ENCODE peak calls at places on chromosomes 1 and 21, in eight cellular contexts. Z is CD8-positive, alpha-beta T cell; B is iPS DF 6.9; Y is neural progenitor cell; G is heart left ventricle; I is psoas muscle; P is HL-60; Q is mesenchymal stem cell. D is an unnamed sample. For H3K27me3, the result is how much of the 10 kb centered on the place peaks cover.

GRCh38 chr1:156591432-156592157 is at the start of gene NAXE:
- DNase-seq in B (peak), Z (peak), Y (peak), I (peak), P (peak), G (peak), Q (peak), D (peak)

GRCh38 chr1:58986996-58987767 is 203.3 kb upstream of the JUN start:
- DNase-seq in G (no peak), Y (no peak), Z (no peak), I (no peak), Q (no peak), P (no peak), B (no peak), D (no peak)

GRCh38 chr1:57300186-57300585 is 123.7 kb downstream of the DAB1 start:
- DNase-seq in Y (no peak), I (no peak), Z (no peak), B (no peak), Q (no peak), G (no peak), P (no peak), D (no peak)

GRCh38 chr21:15121655-15122120 is 56.9 kb upstream of the NRIP1 start:
- DNase-seq in Y (no peak), Q (peak), I (peak), P (no peak), G (peak), B (peak), Z (no peak), D (peak)

GRCh38 chr1:54421101-54421504 is 14.9 kb upstream of the SSBP3 start:
- DNase-seq in B (no peak), P (no peak), Q (no peak), G (no peak), I (no peak), Y (no peak), Z (no peak), D (peak)

GRCh38 chr1:182897696-182898095 is 55.3 kb downstream of the SHCBP1L start:
- DNase-seq in B (no peak), G (no peak), I (no peak), P (no peak), Z (no peak), Q (no peak), Y (no peak), D (no peak)

GRCh38 chr21:34807881-34808568 is 139.2 kb downstream of the CLIC6 start:
- DNase-seq in G (peak), Q (peak), P (peak), Z (peak), Y (no peak), B (no peak), I (no peak), D (peak)

GRCh38 chr1:80248886-80249285 is 1242.4 kb upstream of the ADGRL4 start:
- DNase-seq in Y (no peak), B (no peak), P (no peak), Z (no peak), G (no peak), Q (peak), I (no peak), D (peak)

GRCh38 chr1:102628008-102628736 is 480.1 kb downstream of the COL11A1 start:
- DNase-seq in B (no peak), Y (no peak), G (no peak), P (no peak), Q (peak), I (no peak), Z (no peak), D (no peak)

GRCh38 chr1:2105781-2106524 is 55.7 kb downstream of the PRKCZ start:
- DNase-seq in P (no peak), I (no peak), B (no peak), Y (no peak), Q (no peak), G (peak), Z (no peak), D (no peak)

GRCh38 chr1:234108921-234109320 is 204.4 kb downstream of the SLC35F3 start:
- DNase-seq in Q (no peak), I (no peak), G (no peak), Y (no peak), B (no peak), P (no peak), Z (no peak), D (peak)

GRCh38 chr1:150532860-150533259 is 16.3 kb upstream of the ADAMTSL4 start:
- DNase-seq in B (no peak), G (no peak), Q (no peak), Y (no peak), I (no peak), P (no peak), Z (no peak), D (no peak)

GRCh38 chr21:45055861-45056260 is 18.5 kb upstream of the ADARB1 start:
- DNase-seq in P (no peak), Z (no peak), Q (no peak), I (no peak), Y (no peak), B (no peak), G (no peak), D (no peak)

GRCh38 chr1:235244969-235245592 is 82.9 kb downstream of the ARID4B start:
- DNase-seq in Q (no peak), I (no peak), Y (no peak), Z (no peak), P (no peak), G (no peak), B (no peak), D (no peak)
- H3K4me3 ChIP-seq in Q (no peak), I (no peak), Y (no peak), Z (no peak), P (no peak), G (no peak), B (no peak), D (no peak)

GRCh38 chr1:4801192-4801924 is 146.9 kb downstream of the AJAP1 start:
- DNase-seq in P (no peak), G (peak), B (no peak), Y (no peak), Z (no peak), Q (no peak), I (peak), D (no peak)
- H3K27me3 ChIP-seq in P (under half), G (under half), B (under half), Y (under half), Z (under half), Q (under half), I (under half), D (under half)

GRCh38 chr1:108722292-108722691 is 9.6 kb downstream of the FNDC7 start:
- DNase-seq in B (no peak), Q (peak), G (no peak), I (no peak), Y (no peak), P (no peak), Z (no peak), D (no peak)
- H3K4me3 ChIP-seq in B (no peak), Q (peak), G (no peak), I (no peak), Y (no peak), P (no peak), Z (no peak), D (no peak)

GRCh38 chr21:42358261-42358660 is 7.5 kb upstream of the TFF2 start:
- DNase-seq in P (no peak), Q (no peak), I (no peak), G (no peak), Z (no peak), B (no peak), Y (no peak), D (no peak)

GRCh38 chr21:42362198-42362597 is 4.1 kb downstream of the TFF1 start:
- DNase-seq in B (no peak), P (no peak), G (no peak), Q (no peak), Y (no peak), I (no peak), Z (no peak), D (no peak)

GRCh38 chr21:42358937-42359336 is 7.4 kb downstream of the TFF1 start:
- DNase-seq in B (no peak), Y (no peak), Q (no peak), P (no peak), G (no peak), I (no peak), Z (no peak), D (no peak)

GRCh38 chr21:42361286-42361685 is 5.0 kb downstream of the TFF1 start:
- DNase-seq in I (no peak), Y (no peak), P (no peak), Q (no peak), G (no peak), B (no peak), Z (no peak), D (no peak)

GRCh38 chr21:42360317-42360716 is 6.0 kb downstream of the TFF1 start:
- DNase-seq in G (no peak), B (no peak), I (no peak), Q (no peak), Z (no peak), Y (no peak), P (no peak), D (no peak)
- H3K27me3 ChIP-seq in G (under half), B (under half), I (under half), Q (under half), Z (under half), Y (under half), P (under half), D (under half)

GRCh38 chr21:41110664-41111063 is 57.3 kb upstream of the BACE2 start:
- DNase-seq in Q (no peak), Y (no peak), G (no peak), I (no peak), B (no peak), P (no peak), Z (no peak), D (no peak)

GRCh38 chr21:41112740-41113692 is 54.9 kb upstream of the BACE2 start:
- DNase-seq in G (no peak), Q (no peak), B (peak), Y (peak), I (no peak), P (no peak), Z (peak), D (peak)

GRCh38 chr21:41109174-41109573 is 58.8 kb upstream of the BACE2 start:
- DNase-seq in I (no peak), B (no peak), P (no peak), Z (no peak), Y (no peak), G (no peak), Q (no peak), D (no peak)

GRCh38 chr21:41107602-41108001 is 60.4 kb upstream of the BACE2 start:
- DNase-seq in G (no peak), I (no peak), Z (no peak), Q (no peak), P (no peak), Y (no peak), B (no peak), D (no peak)

DNA sequence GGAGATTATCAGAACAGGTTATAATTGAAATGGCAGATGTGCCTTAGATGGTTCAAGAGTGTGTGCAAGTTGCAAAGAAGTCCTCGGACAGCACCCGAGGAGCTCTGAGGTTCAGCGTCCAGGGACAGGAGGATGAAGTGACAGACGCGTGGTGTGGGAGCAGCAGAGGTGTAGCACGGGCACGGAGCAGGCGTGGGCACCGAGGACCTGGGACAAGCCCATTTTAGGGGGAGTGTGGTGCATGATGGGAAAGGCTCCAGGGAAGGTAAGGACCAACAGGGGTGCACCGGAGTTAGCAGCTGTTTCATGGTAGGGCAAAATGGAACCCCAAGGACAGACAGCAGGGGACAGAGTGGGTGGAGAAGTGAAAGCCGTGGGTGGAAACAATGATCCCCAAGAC is 56.3 kb upstream of the BACE2 start:
- DNase-seq in I (no peak), P (no peak), Q (no peak), Y (no peak), Z (no peak), G (no peak), B (no peak), D (no peak)
- H3K4me3 ChIP-seq in I (no peak), P (no peak), Q (no peak), Y (no peak), Z (no peak), G (no peak), B (no peak), D (no peak)